ENCODE peak calls at places on chromosomes 7 and 10, in seven cellular contexts. J, V, P, E, O, U and G are unnamed samples.

GRCh38 chr7:22610871-22611757 is 111.1 kb upstream of the STEAP1B start:
- DNase-seq in O (no peak), J (no peak), V (peak; percentile 79), E (no peak), P (no peak), U (no peak), G (no peak)

GRCh38 chr10:112951349-112952281 is 1.6 kb downstream of the TCF7L2 start:
- DNase-seq in U (peak; percentile 89), J (peak; percentile 10), E (peak; percentile 97), O (peak; percentile 30), P (peak; percentile 86), V (peak; percentile 84), G (peak; percentile 68)

GRCh38 chr10:99430116-99430450 is 341 bp downstream of the GOT1 start:
- DNase-seq in J (no peak), E (no peak), U (no peak), P (no peak), O (no peak), V (no peak), G (no peak)

GRCh38 chr10:110556993-110557601 is 10.4 kb upstream of the SMC3 start:
- DNase-seq in O (peak; percentile 55), U (peak; percentile 80), E (peak; percentile 57), J (peak; percentile 61), P (peak; percentile 24), V (peak; percentile 62), G (peak; percentile 41)

GRCh38 chr10:101560293-101561067 is 27.6 kb downstream of the POLL start:
- DNase-seq in V (no peak), P (no peak), J (no peak), O (no peak), E (no peak), U (no peak), G (no peak)

GRCh38 chr7:48084727-48085432 is 4.2 kb upstream of the UPP1 start:
- DNase-seq in V (peak; percentile 99), P (peak; percentile 73), O (peak; percentile 68), J (peak; percentile 40), U (peak; percentile 70), E (peak; percentile 99), G (peak; percentile 57)

GRCh38 chr7:128044064-128044463 is 12.8 kb upstream of the LRRC4 start:
- DNase-seq in P (no peak), U (no peak), V (no peak), J (peak; percentile 37), E (no peak), O (peak; percentile 43), G (no peak)

GRCh38 chr7:100705341-100705752 is 574 bp upstream of the POP7 start:
- DNase-seq in E (no peak), V (peak; percentile 59), J (peak; percentile 73), P (peak; percentile 58), O (peak; percentile 91), U (peak; percentile 96), G (peak; percentile 86)

GRCh38 chr10:120381924-120382323 is 75.1 kb upstream of the PLPP4 start:
- DNase-seq in O (no peak), U (no peak), P (no peak), V (no peak), E (no peak), J (no peak), G (no peak)

GRCh38 chr10:78986419-78986818 is 82.3 kb upstream of the ZMIZ1 start:
- DNase-seq in U (no peak), P (no peak), O (no peak), E (no peak), J (no peak), V (peak; percentile 31), G (no peak)

GRCh38 chr10:33365871-33366411 is 31.5 kb upstream of the NRP1 start:
- DNase-seq in P (no peak), J (no peak), O (no peak), E (peak; percentile 77), U (no peak), V (peak; percentile 98), G (no peak)

GRCh38 chr7:39985398-39985918 is 35.4 kb downstream of the CDK13 start:
- DNase-seq in E (no peak), U (no peak), V (no peak), O (no peak), J (no peak), P (no peak), G (no peak)

GRCh38 chr10:3469639-3470020 is 297.0 kb upstream of the PITRM1 start:
- DNase-seq in O (no peak), E (no peak), V (no peak), J (no peak), U (peak; percentile 17), P (no peak), G (no peak)

GRCh38 chr7:33191326-33191725 is 62.0 kb downstream of the BBS9 start:
- DNase-seq in J (peak; percentile 93), V (no peak), P (peak; percentile 54), U (no peak), O (no peak), E (no peak), G (no peak)

GRCh38 chr10:70672165-70672992 is at the start of gene ADAMTS14:
- DNase-seq in O (peak; percentile 89), E (peak; percentile 41), J (peak; percentile 50), U (peak; percentile 84), P (no peak), V (no peak), G (no peak)

DNA sequence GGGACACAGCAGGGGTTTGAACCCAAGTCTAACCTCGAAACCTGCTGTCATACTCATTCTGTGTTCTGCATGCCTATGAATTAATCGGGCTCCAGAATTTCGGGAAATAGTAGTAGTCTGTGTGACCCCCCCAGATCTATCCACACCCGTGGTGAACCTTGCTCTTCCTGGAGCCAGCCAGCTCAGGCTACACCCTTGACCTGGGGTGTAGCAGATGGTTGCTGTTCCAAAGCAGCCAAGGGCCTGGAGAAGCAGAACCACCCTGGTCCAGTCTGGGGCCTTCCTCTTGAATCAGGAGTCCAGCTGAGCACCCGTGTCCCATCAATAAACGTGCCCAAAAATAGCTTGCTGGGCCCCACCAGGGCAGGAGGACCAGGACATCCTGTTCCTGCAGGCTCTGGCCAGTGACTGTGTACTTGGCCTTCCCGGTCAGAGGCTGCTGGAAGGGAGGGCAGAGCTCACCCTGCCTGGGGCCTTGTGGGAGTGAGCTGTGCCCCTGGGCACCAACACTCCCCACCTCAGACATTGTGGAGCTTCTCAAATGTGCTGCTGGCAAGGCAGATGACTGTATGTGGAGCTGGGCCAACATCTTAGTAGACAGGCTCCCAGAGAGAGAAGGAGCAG is 101.2 kb upstream of the ZNF716 start:
- DNase-seq in E (no peak), U (no peak), O (no peak), J (no peak), V (no peak), P (no peak), G (no peak)
- H3K9me3 ChIP-seq in E (peaks cover 3% of the 10 kb centered on the region), U (peaks cover 60% of the 10 kb centered on the region), O (no peaks in the 10 kb centered on the region), J (no peaks in the 10 kb centered on the region), V (peaks cover 34% of the 10 kb centered on the region), P (peaks cover 100% of the 10 kb centered on the region), G (no peaks in the 10 kb centered on the region)

GRCh38 chr7:1326511-1326785 is 93.8 kb downstream of the UNCX start:
- DNase-seq in V (no peak), U (no peak), P (no peak), O (no peak), J (no peak), E (no peak), G (no peak)

GRCh38 chr7:1323178-1324027 is 90.7 kb downstream of the UNCX start:
- DNase-seq in V (no peak), E (no peak), P (no peak), J (no peak), U (no peak), O (no peak), G (no peak)

GRCh38 chr7:1324028-1324900 is 91.6 kb downstream of the UNCX start:
- DNase-seq in J (no peak), U (no peak), P (no peak), O (no peak), V (no peak), E (no peak), G (no peak)

GRCh38 chr7:1325246-1325645 is 92.6 kb downstream of the UNCX start:
- DNase-seq in J (no peak), E (no peak), O (no peak), V (no peak), P (no peak), U (no peak), G (no peak)

DNA sequence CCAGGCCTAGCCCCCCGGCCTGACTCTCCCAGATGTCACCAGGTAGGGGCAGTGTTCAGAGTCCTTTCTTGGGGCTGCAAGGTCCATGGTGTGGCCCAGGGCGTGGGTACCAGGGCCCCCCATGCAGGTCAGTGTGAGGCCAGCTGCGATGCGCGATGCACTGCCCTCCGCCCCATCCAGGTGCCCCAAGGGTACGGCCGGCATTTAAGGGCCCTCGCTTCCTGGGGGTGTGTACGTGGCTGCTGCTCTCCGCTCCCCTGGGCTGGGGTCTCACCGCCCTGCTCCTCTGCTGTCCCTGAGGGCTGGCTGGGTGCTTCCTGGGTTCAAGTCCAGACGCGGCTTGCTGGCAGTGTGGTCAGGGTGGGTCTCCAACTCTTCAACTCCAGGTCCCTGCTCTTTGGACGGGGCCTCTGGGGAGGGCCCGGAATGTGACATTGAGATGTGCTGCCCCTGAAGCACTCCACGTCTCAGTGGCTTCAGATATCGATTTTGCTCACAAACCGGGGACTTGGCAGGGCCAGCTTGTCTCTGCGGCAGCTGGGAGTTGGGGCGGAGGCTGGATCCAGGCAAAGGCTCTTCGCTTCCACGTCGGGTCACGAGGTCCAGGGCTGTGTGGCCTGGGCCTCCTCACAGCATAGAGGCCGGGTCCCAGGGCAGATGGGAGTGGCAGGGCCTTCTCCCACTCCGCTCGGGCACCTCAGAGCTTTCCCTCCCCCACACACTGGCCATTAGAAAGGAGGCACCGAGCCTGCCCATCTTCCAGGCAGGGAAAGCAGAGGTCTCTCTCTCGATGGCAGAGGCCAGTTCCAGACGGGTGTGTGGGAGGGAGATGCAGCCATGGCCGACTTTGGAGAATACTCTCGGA is 93.2 kb downstream of the UNCX start:
- DNase-seq in J (no peak), O (no peak), P (no peak), E (no peak), U (no peak), V (no peak), G (no peak)
- H3K9ac ChIP-seq in J (no peak overlapping the region), O (no peak overlapping the region), P (no peak overlapping the region), E (no peak overlapping the region), U (no peak overlapping the region), V (no peak overlapping the region), G (no peak overlapping the region)

DNA sequence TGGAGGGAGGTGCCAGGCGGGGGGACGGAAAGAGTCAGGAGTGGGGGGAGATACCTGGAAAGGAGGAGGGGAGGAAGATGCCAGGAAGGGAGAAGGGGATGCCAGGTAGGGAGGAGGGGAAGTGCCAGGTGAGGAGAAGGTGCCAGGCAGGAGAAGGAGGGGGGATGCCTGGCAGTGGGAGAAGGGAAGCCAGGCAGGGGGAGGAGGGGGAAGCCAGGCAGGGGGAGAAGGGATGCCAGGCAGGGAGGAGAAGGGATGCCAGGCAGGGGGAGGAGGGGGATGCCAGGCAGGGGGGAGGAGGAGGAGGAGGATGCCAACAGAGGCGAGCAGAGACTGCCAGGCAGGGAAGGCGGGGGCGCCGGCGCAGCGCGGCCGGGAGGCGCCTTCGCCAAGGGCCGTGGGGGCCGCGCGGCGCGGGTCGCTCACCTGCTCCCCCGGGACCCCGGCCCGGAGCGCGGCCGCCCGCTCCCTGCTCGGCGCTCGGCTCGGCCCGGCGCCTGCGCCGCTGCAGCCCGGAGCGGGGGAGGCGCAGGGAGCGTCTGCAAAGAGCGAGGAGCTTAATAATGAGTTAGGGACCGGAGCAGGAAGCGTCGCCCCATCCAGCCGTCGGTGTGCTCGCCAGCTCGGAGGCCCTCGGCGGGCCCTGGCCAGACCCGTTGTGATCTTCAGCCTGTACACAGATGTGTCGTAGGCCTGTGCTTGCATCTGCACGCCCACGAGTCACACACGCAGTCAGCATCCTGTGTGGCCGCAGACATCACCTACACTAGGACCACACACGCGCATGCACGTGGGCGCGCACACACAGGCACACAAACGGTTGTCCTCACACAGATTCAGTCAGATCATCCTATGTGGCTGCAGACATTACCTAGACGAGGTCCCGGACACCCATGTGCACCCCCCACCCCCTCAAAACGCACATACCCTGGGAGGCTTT is 28.4 kb upstream of the SMARCD3 start:
- DNase-seq in U (peak; percentile 86), E (peak; percentile 65), J (peak; percentile 50), O (peak; percentile 84), P (peak; percentile 7), V (peak; percentile 65), G (no peak)
- H3K27ac ChIP-seq in U (no peak overlapping the region), E (no peak overlapping the region), J (no peak overlapping the region), O (no peak overlapping the region), P (no peak overlapping the region), V (no peak overlapping the region), G (no peak overlapping the region)

GRCh38 chr10:21831986-21832735 is 171.4 kb downstream of the DNAJC1 start:
- DNase-seq in U (no peak), V (peak; percentile 60), E (peak; percentile 28), O (no peak), J (no peak), P (no peak), G (no peak)
- H3K9me3 ChIP-seq in U (peaks cover 85% of the 10 kb centered on the region), V (peaks cover 19% of the 10 kb centered on the region), E (peaks cover 43% of the 10 kb centered on the region), O (peaks cover 7% of the 10 kb centered on the region), J (no peaks in the 10 kb centered on the region), P (peaks cover 37% of the 10 kb centered on the region), G (peaks cover 6% of the 10 kb centered on the region)